ENCODE peak calls at places on chromosomes 7 and 10, in five cellular contexts. A is OCI-LY7; X is hepatic stellate cell; B is stimulated activated effector memory CD8-positive, alpha-beta T cell treated with anti-CD3 and anti-CD28 coated beads, Interleukin-12 subunit alpha, Interleukin-12 subunit beta, amount 100 ng/mL, for 72 hours; J is central memory CD8-positive, alpha-beta T cell. C is an unnamed sample.

GRCh38 chr10:50593523-50593922 is 30.2 kb downstream of the SGMS1 start:
- DNase-seq in A (no peak), X (no peak), B (no peak), J (no peak), C (no peak)

GRCh38 chr10:30502266-30503058 is 68.5 kb downstream of the MAP3K8 start:
- DNase-seq in A (peak; percentile 59), X (no peak), B (no peak), J (peak; percentile 58), C (no peak)

GRCh38 chr7:18276380-18276779 is 219.2 kb upstream of the HDAC9 start:
- DNase-seq in A (no peak), X (no peak), B (no peak), J (no peak), C (no peak)

GRCh38 chr10:116287906-116288501 is 15.0 kb upstream of the GFRA1 start:
- DNase-seq in A (peak; percentile 1), X (no peak), B (no peak), J (no peak), C (no peak)

GRCh38 chr7:1368682-1369571 is 90.3 kb downstream of the MICALL2 start:
- DNase-seq in A (peak; percentile 20), X (no peak), B (no peak), J (no peak), C (no peak)

GRCh38 chr7:47786557-47787248 is 161.6 kb downstream of the PKD1L1 start:
- DNase-seq in A (no peak), X (peak; percentile 77), B (no peak), J (no peak), C (no peak)

GRCh38 chr7:94395141-94396041 is 696 bp downstream of the COL1A2 start:
- DNase-seq in A (peak; percentile 64), X (peak; percentile 43), B (peak; percentile 51), J (no peak), C (no peak)

GRCh38 chr10:129764011-129764900 is 199.8 kb downstream of the EBF3 start:
- DNase-seq in A (no peak), X (no peak), B (peak; percentile 26), J (peak; percentile 7), C (no peak)

GRCh38 chr7:130095812-130096211 is 25.5 kb downstream of the KLHDC10 start:
- DNase-seq in A (no peak), X (no peak), B (no peak), J (no peak), C (no peak)

GRCh38 chr10:33347227-33347626 is 12.8 kb upstream of the NRP1 start:
- DNase-seq in A (no peak), X (no peak), B (no peak), J (no peak), C (no peak)

GRCh38 chr7:133061357-133061756 is 20.5 kb downstream of the CHCHD3 start:
- DNase-seq in A (no peak), X (no peak), B (no peak), J (no peak), C (no peak)